ENCODE peak calls at places on chromosomes 13 and 19, in five cellular contexts. Y is cardiac muscle cell, I is IMR-90, Z is body of pancreas, W is tibial artery. E is an unnamed sample.

GRCh38 chr13:107079423-107080099 is 511.6 kb upstream of the ARGLU1 start:
- DNase-seq in Y (no peak), I (no peak), Z (no peak), W (no peak), E (no peak)

GRCh38 chr19:29855087-29855486 is 43.3 kb downstream of the CCNE1 start:
- DNase-seq in Y (no peak), I (no peak), Z (no peak), W (no peak), E (no peak)

GRCh38 chr19:2527716-2528115 is 51.8 kb downstream of the GADD45B start:
- DNase-seq in Y (no peak), I (no peak), Z (no peak), W (no peak), E (no peak)

GRCh38 chr19:6227156-6227940 is 52.4 kb downstream of the MLLT1 start:
- DNase-seq in Y (no peak), I (no peak), Z (no peak), W (no peak), E (no peak)

GRCh38 chr19:33158365-33158764 is 26.5 kb downstream of the WDR88 start:
- DNase-seq in Y (no peak), I (no peak), Z (no peak), W (no peak), E (no peak)

GRCh38 chr19:1235625-1236538 is 1.9 kb downstream of the CBARP start:
- DNase-seq in Y (no peak), I (peak; percentile 50), Z (no peak), W (no peak), E (no peak)

GRCh38 chr19:4229179-4229931 is at the start of gene EBI3:
- DNase-seq in Y (peak; percentile 21), I (peak; percentile 65), Z (peak; percentile 7), W (no peak), E (no peak)

GRCh38 chr13:43492281-43492680 is 294.5 kb downstream of the ENOX1 start:
- DNase-seq in Y (no peak), I (no peak), Z (no peak), W (no peak), E (no peak)

GRCh38 chr13:105428816-105429215 is 1106.6 kb downstream of the EFNB2 start:
- DNase-seq in Y (no peak), I (peak; percentile 66), Z (no peak), W (no peak), E (no peak)

GRCh38 chr13:91247768-91248167 is 99.7 kb upstream of the MIR17HG start:
- DNase-seq in Y (no peak), I (no peak), Z (no peak), W (no peak), E (no peak)

GRCh38 chr19:40629346-40629745 is 28.2 kb downstream of the LTBP4 start:
- DNase-seq in Y (no peak), I (no peak), Z (no peak), W (no peak), E (no peak)

GRCh38 chr13:75908137-75908536 is 272.0 kb downstream of the LMO7 start:
- DNase-seq in Y (peak; percentile 73), I (no peak), Z (no peak), W (no peak), E (no peak)

GRCh38 chr19:2670217-2670616 is 32.3 kb downstream of the GNG7 start:
- DNase-seq in Y (no peak), I (no peak), Z (no peak), W (no peak), E (no peak)

GRCh38 chr13:100809856-100810255 is 135.3 kb upstream of the TMTC4 start:
- DNase-seq in Y (no peak), I (no peak), Z (no peak), W (no peak), E (no peak)

GRCh38 chr13:95217920-95218830 is 83.1 kb downstream of the ABCC4 start:
- DNase-seq in Y (no peak), I (no peak), Z (no peak), W (no peak), E (no peak)

GRCh38 chr13:39913928-39914327 is 258.5 kb downstream of the COG6 start:
- DNase-seq in Y (no peak), I (no peak), Z (no peak), W (peak; percentile 61), E (no peak)

GRCh38 chr19:46369817-46370216 is 22.9 kb downstream of the PPP5C start:
- DNase-seq in Y (no peak), I (peak; percentile 38), Z (no peak), W (no peak), E (no peak)

GRCh38 chr19:46497773-46498172 is 2.1 kb upstream of the PNMA8B start:
- DNase-seq in Y (no peak), I (peak; percentile 14), Z (no peak), W (no peak), E (no peak)

GRCh38 chr13:52849727-52850395 is 1.4 kb upstream of the PCDH8 start:
- DNase-seq in Y (no peak), I (no peak), Z (no peak), W (no peak), E (no peak)

GRCh38 chr19:45322311-45322710 is 364 bp downstream of the CKM start:
- DNase-seq in Y (peak; percentile 63), I (no peak), Z (no peak), W (no peak), E (no peak)

GRCh38 chr19:651991-652390 is 11.0 kb downstream of the RNF126 start:
- DNase-seq in Y (no peak), I (no peak), Z (no peak), W (no peak), E (no peak)

GRCh38 chr13:63481334-63481733 is 2065.7 kb upstream of the PCDH20 start:
- DNase-seq in Y (no peak), I (peak; percentile 36), Z (no peak), W (no peak), E (no peak)

GRCh38 chr19:2043864-2044708 is 7.0 kb downstream of the MKNK2 start:
- DNase-seq in Y (no peak), I (no peak), Z (peak; percentile 38), W (no peak), E (no peak)

GRCh38 chr13:80441968-80442367 is 101.0 kb upstream of the SPRY2 start:
- DNase-seq in Y (no peak), I (no peak), Z (no peak), W (no peak), E (no peak)

GRCh38 chr19:44753932-44754742 is 5.6 kb downstream of the BCL3 start:
- DNase-seq in Y (peak; percentile 87), I (peak; percentile 77), Z (peak; percentile 95), W (peak; percentile 95), E (peak; percentile 87)

GRCh38 chr19:13995878-13996765 is 10.0 kb downstream of the RFX1 start:
- DNase-seq in Y (no peak), I (no peak), Z (no peak), W (no peak), E (no peak)

GRCh38 chr19:16016226-16017137 is 59.8 kb upstream of the TPM4 start:
- DNase-seq in Y (no peak), I (no peak), Z (no peak), W (peak; percentile 48), E (no peak)

GRCh38 chr19:51710163-51710562 is 13.6 kb downstream of the HAS1 start:
- DNase-seq in Y (no peak), I (peak; percentile 36), Z (no peak), W (no peak), E (no peak)

GRCh38 chr13:99996177-99996705 is 14.7 kb downstream of the ZIC2 start:
- DNase-seq in Y (no peak), I (no peak), Z (no peak), W (no peak), E (no peak)

GRCh38 chr13:72541674-72542073 is 185.8 kb downstream of the MZT1 start:
- DNase-seq in Y (no peak), I (no peak), Z (no peak), W (no peak), E (no peak)
- TF ChIP-seq CTCF in Y (no peak), I (no peak), Z (no peak), W (no peak), E (no peak)

GRCh38 chr13:113168211-113168610 is 9.8 kb downstream of the PROZ start:
- DNase-seq in Y (no peak), I (no peak), Z (no peak), W (no peak), E (no peak)
- H3K4me1 ChIP-seq in Y (no peaks in the 10 kb centered on the region), I (peaks cover 14% of the 10 kb centered on the region), Z (no peaks in the 10 kb centered on the region), W (no peaks in the 10 kb centered on the region), E (no peaks in the 10 kb centered on the region)

GRCh38 chr13:62119739-62120700 is 704.4 kb upstream of the PCDH20 start:
- DNase-seq in Y (peak; percentile 44), I (peak; percentile 17), Z (no peak), W (no peak), E (no peak)
- TF ChIP-seq CTCF in Y (peak; percentile 27), I (peak; percentile 42), Z (no peak), W (peak; percentile 24), E (peak; percentile 6)

DNA sequence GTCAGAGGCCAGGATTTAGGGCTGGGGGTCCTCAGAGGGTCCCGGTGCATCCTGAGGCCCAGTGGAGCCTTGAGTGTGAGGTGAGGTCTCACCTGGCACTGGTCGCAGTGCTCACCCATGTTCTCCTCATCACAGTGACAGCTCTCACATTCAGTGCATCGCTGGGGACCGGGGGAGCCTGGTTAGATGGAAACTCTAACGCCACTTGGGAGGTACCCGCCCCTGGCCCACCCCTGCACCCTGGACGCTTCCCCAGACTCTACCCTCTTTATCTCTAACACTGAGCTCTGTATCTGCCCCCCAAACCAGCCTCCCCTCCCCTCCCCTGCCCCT is 3.0 kb downstream of the HRC start:
- DNase-seq in Y (no peak), I (no peak), Z (no peak), W (no peak), E (no peak)
- H3K4me1 ChIP-seq in Y (peaks cover 25% of the 10 kb centered on the region), I (peaks cover 4% of the 10 kb centered on the region), Z (peaks cover 34% of the 10 kb centered on the region), W (peaks cover 34% of the 10 kb centered on the region), E (peaks cover 32% of the 10 kb centered on the region)

DNA sequence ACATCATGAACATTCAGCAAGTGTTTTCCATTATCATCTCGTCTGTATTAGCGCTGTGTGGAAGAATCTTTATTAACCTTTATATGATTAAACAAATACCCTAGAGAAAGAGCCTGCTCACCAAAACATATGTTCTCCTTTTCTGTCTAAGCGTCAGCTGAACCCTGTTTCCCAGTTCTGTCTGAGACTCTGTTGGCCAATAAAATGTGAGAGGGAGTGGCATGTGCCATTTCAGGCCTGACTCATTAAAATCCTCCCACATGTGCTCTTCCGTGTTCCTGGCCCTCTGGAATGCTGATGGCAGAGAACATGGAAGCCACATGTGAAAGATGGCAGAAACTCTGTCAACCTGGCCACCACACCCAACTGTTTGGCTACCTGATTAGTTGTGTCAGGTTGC is 181.8 kb upstream of the EDNRB start:
- DNase-seq in Y (no peak), I (no peak), Z (no peak), W (no peak), E (no peak)
- TF ChIP-seq CTCF in Y (no peak), I (no peak), Z (no peak), W (no peak), E (no peak)

E was measured in thoracic aorta.